ENCODE peak calls at places on chromosomes 12 and 14, in seven cellular contexts. One of them, this sample, is unnamed.

GRCh38 chr12:67540920-67541624 is 107.5 kb upstream of the DYRK2 start:
- DNase-seq in brain microvascular endothelial cell: no peak
- DNase-seq in WERI-Rb-1: no peak
- DNase-seq in NT2/D1: no peak
- DNase-seq in skeletal muscle cell: no peak
- DNase-seq in epithelial cell of esophagus: peak; percentile 90
- DNase-seq in uterus: no peak
- DNase-seq in this sample: no peak

GRCh38 chr12:90909069-90909676 is 45.8 kb downstream of the CCER1 start:
- DNase-seq in brain microvascular endothelial cell: peak; percentile 68
- DNase-seq in WERI-Rb-1: peak; percentile 59
- DNase-seq in NT2/D1: peak; percentile 22
- DNase-seq in skeletal muscle cell: no peak
- DNase-seq in epithelial cell of esophagus: peak; percentile 59
- DNase-seq in uterus: no peak
- DNase-seq in this sample: no peak

GRCh38 chr12:42960087-42960527 is 370.6 kb upstream of the PRICKLE1 start:
- DNase-seq in brain microvascular endothelial cell: no peak
- DNase-seq in WERI-Rb-1: no peak
- DNase-seq in NT2/D1: no peak
- DNase-seq in skeletal muscle cell: no peak
- DNase-seq in epithelial cell of esophagus: peak; percentile 75
- DNase-seq in uterus: no peak
- DNase-seq in this sample: no peak

GRCh38 chr12:13358391-13358905 is 161.9 kb downstream of the EMP1 start:
- DNase-seq in brain microvascular endothelial cell: no peak
- DNase-seq in WERI-Rb-1: no peak
- DNase-seq in NT2/D1: no peak
- DNase-seq in skeletal muscle cell: no peak
- DNase-seq in epithelial cell of esophagus: no peak
- DNase-seq in uterus: no peak
- DNase-seq in this sample: no peak

GRCh38 chr12:29066061-29066588 is 83.0 kb upstream of the FAR2 start:
- DNase-seq in brain microvascular endothelial cell: peak; percentile 52
- DNase-seq in WERI-Rb-1: no peak
- DNase-seq in NT2/D1: no peak
- DNase-seq in skeletal muscle cell: peak; percentile 76
- DNase-seq in epithelial cell of esophagus: peak; percentile 52
- DNase-seq in uterus: no peak
- DNase-seq in this sample: no peak

GRCh38 chr12:34376133-34376799 is 354.0 kb downstream of the ALG10 start:
- DNase-seq in brain microvascular endothelial cell: no peak
- DNase-seq in WERI-Rb-1: no peak
- DNase-seq in NT2/D1: no peak
- DNase-seq in skeletal muscle cell: no peak
- DNase-seq in epithelial cell of esophagus: no peak
- DNase-seq in uterus: no peak
- DNase-seq in this sample: no peak

GRCh38 chr14:74988131-74988530 is 14.6 kb upstream of the EIF2B2 start:
- DNase-seq in brain microvascular endothelial cell: peak; percentile 76
- DNase-seq in WERI-Rb-1: no peak
- DNase-seq in NT2/D1: no peak
- DNase-seq in skeletal muscle cell: peak; percentile 58
- DNase-seq in epithelial cell of esophagus: peak; percentile 86
- DNase-seq in uterus: no peak
- DNase-seq in this sample: no peak

GRCh38 chr12:118685983-118686607 is 295.2 kb upstream of the SRRM4 start:
- DNase-seq in brain microvascular endothelial cell: no peak
- DNase-seq in WERI-Rb-1: no peak
- DNase-seq in NT2/D1: no peak
- DNase-seq in skeletal muscle cell: no peak
- DNase-seq in epithelial cell of esophagus: no peak
- DNase-seq in uterus: no peak
- DNase-seq in this sample: no peak

GRCh38 chr12:19760611-19761010 is 321.3 kb downstream of the AEBP2 start:
- DNase-seq in brain microvascular endothelial cell: no peak
- DNase-seq in WERI-Rb-1: no peak
- DNase-seq in NT2/D1: no peak
- DNase-seq in skeletal muscle cell: no peak
- DNase-seq in epithelial cell of esophagus: no peak
- DNase-seq in uterus: no peak
- DNase-seq in this sample: no peak

GRCh38 chr14:23352506-23353432 is at the start of gene SLC22A17:
- DNase-seq in brain microvascular endothelial cell: peak; percentile 85
- DNase-seq in WERI-Rb-1: peak; percentile 84
- DNase-seq in NT2/D1: peak; percentile 78
- DNase-seq in skeletal muscle cell: peak; percentile 73
- DNase-seq in epithelial cell of esophagus: peak; percentile 74
- DNase-seq in uterus: peak; percentile 87
- DNase-seq in this sample: peak; percentile 61
- H3K4me3 ChIP-seq in brain microvascular endothelial cell: peak within 1 kb of the TSS; percentile 72
- H3K4me3 ChIP-seq in WERI-Rb-1: peak within 1 kb of the TSS; percentile 44
- H3K4me3 ChIP-seq in NT2/D1: peak within 1 kb of the TSS; percentile 71
- H3K4me3 ChIP-seq in skeletal muscle cell: peak within 1 kb of the TSS; percentile 84
- H3K4me3 ChIP-seq in epithelial cell of esophagus: peak within 1 kb of the TSS; percentile 48
- H3K4me3 ChIP-seq in uterus: peak within 1 kb of the TSS; percentile 55
- H3K4me3 ChIP-seq in this sample: peak within 1 kb of the TSS; percentile 84

DNA sequence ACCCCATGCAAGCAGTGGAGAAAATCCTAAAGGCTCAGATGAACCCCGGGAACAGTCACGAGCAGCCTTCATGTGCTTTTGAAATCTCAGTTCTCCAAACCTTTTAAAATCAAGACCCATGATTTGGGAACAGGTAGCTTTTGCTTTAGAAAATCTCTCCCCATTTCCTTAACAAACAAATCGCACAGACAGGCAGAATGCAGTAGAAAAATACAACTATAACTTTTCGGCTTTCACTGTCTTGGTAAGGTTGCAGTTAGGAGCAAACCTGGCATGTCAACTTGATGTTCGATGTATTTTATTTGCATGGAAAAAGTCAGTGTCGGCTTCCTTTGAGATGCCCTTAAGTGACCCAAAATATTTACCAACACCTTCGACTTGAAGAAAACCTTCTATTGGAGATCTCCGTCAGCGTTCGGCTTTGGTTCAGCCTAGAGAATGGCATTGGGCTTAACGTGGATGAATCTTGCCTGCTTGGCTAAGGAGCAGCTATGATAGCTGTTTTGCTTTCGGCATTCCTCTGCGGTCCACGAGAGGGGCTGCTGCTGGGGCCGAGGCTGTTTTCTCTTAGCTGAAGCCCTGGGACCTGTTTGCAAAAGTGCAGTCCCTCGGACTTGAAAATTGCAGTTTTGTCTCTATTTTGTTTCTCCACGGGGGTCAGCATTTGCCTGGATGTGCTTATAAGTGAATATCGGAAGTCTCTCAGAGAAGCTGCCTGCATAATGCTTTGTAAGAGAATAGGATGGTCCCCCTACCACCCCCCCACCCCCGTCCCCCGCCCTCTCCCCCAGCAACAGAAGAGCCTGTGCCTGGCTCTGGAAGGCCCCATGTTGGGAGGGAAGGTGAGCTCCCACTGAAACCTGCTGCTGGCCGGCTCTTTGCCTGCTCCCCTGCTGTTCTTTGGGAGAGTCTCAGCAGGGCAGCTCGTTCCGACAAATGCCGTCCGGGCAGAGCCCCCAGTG is 122.8 kb downstream of the AACS start:
- DNase-seq in brain microvascular endothelial cell: no peak
- DNase-seq in WERI-Rb-1: no peak
- DNase-seq in NT2/D1: no peak
- DNase-seq in skeletal muscle cell: no peak
- DNase-seq in epithelial cell of esophagus: no peak
- DNase-seq in uterus: no peak
- DNase-seq in this sample: no peak
- H3K4me3 ChIP-seq in brain microvascular endothelial cell: no peak overlapping the region
- H3K4me3 ChIP-seq in WERI-Rb-1: no peak overlapping the region
- H3K4me3 ChIP-seq in NT2/D1: peak overlapping the region; percentile 81
- H3K4me3 ChIP-seq in skeletal muscle cell: peak overlapping the region; percentile 61
- H3K4me3 ChIP-seq in epithelial cell of esophagus: no peak overlapping the region
- H3K4me3 ChIP-seq in uterus: no peak overlapping the region
- H3K4me3 ChIP-seq in this sample: peak overlapping the region; percentile 51

GRCh38 chr14:102321456-102322101 is 2.0 kb downstream of the ZNF839 start:
- DNase-seq in brain microvascular endothelial cell: no peak
- DNase-seq in WERI-Rb-1: no peak
- DNase-seq in NT2/D1: no peak
- DNase-seq in skeletal muscle cell: no peak
- DNase-seq in epithelial cell of esophagus: no peak
- DNase-seq in uterus: no peak
- DNase-seq in this sample: no peak

GRCh38 chr14:102320033-102320660 is 601 bp downstream of the ZNF839 start:
- DNase-seq in brain microvascular endothelial cell: peak; percentile 42
- DNase-seq in WERI-Rb-1: peak; percentile 28
- DNase-seq in NT2/D1: no peak
- DNase-seq in skeletal muscle cell: no peak
- DNase-seq in epithelial cell of esophagus: peak; percentile 45
- DNase-seq in uterus: peak; percentile 53
- DNase-seq in this sample: no peak

GRCh38 chr14:102320671-102321455 is 1.3 kb downstream of the ZNF839 start:
- DNase-seq in brain microvascular endothelial cell: no peak
- DNase-seq in WERI-Rb-1: no peak
- DNase-seq in NT2/D1: no peak
- DNase-seq in skeletal muscle cell: no peak
- DNase-seq in epithelial cell of esophagus: no peak
- DNase-seq in uterus: no peak
- DNase-seq in this sample: no peak

GRCh38 chr14:102325791-102326345 is 6.3 kb downstream of the ZNF839 start:
- DNase-seq in brain microvascular endothelial cell: no peak
- DNase-seq in WERI-Rb-1: no peak
- DNase-seq in NT2/D1: no peak
- DNase-seq in skeletal muscle cell: no peak
- DNase-seq in epithelial cell of esophagus: no peak
- DNase-seq in uterus: no peak
- DNase-seq in this sample: no peak

DNA sequence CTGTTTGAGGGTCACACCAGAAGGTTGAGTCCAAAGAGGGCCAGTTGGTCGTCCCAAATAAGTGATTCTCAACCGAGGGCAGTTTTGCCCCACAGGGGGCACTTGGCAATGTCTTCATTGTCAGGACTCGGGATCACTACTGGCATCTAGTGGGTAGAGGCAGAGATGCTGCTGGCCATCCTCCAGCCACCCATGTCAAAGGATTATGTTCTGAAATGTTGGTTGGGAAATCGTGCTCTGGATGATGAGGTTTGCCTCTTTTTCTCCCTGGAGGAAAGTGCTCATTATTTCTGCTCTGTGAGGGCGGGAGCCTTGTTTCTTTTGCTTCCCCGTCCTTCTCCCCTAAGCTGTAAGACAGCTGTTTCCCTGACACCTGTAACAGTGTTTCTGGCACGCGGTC is 3.6 kb downstream of the ZNF839 start:
- DNase-seq in brain microvascular endothelial cell: peak; percentile 79
- DNase-seq in WERI-Rb-1: peak; percentile 59
- DNase-seq in NT2/D1: no peak
- DNase-seq in skeletal muscle cell: peak; percentile 73
- DNase-seq in epithelial cell of esophagus: peak; percentile 84
- DNase-seq in uterus: peak; percentile 48
- DNase-seq in this sample: peak; percentile 77
- H3K4me3 ChIP-seq in brain microvascular endothelial cell: no peak overlapping the region
- H3K4me3 ChIP-seq in WERI-Rb-1: no peak overlapping the region
- H3K4me3 ChIP-seq in NT2/D1: no peak overlapping the region
- H3K4me3 ChIP-seq in skeletal muscle cell: no peak overlapping the region
- H3K4me3 ChIP-seq in epithelial cell of esophagus: no peak overlapping the region
- H3K4me3 ChIP-seq in uterus: no peak overlapping the region
- H3K4me3 ChIP-seq in this sample: no peak overlapping the region

GRCh38 chr14:103121846-103122577 is 1.2 kb upstream of the TNFAIP2 start:
- DNase-seq in brain microvascular endothelial cell: no peak
- DNase-seq in WERI-Rb-1: peak; percentile 64
- DNase-seq in NT2/D1: no peak
- DNase-seq in skeletal muscle cell: peak; percentile 75
- DNase-seq in epithelial cell of esophagus: peak; percentile 42
- DNase-seq in uterus: peak; percentile 94
- DNase-seq in this sample: no peak

GRCh38 chr14:103118663-103119404 is 4.4 kb upstream of the TNFAIP2 start:
- DNase-seq in brain microvascular endothelial cell: no peak
- DNase-seq in WERI-Rb-1: no peak
- DNase-seq in NT2/D1: no peak
- DNase-seq in skeletal muscle cell: no peak
- DNase-seq in epithelial cell of esophagus: no peak
- DNase-seq in uterus: no peak
- DNase-seq in this sample: no peak

GRCh38 chr14:103123128-103123633 is at the start of gene TNFAIP2:
- DNase-seq in brain microvascular endothelial cell: no peak
- DNase-seq in WERI-Rb-1: no peak
- DNase-seq in NT2/D1: no peak
- DNase-seq in skeletal muscle cell: no peak
- DNase-seq in epithelial cell of esophagus: no peak
- DNase-seq in uterus: peak; percentile 67
- DNase-seq in this sample: no peak

GRCh38 chr14:103122578-103123127 is 608 bp upstream of the TNFAIP2 start:
- DNase-seq in brain microvascular endothelial cell: no peak
- DNase-seq in WERI-Rb-1: no peak
- DNase-seq in NT2/D1: no peak
- DNase-seq in skeletal muscle cell: no peak
- DNase-seq in epithelial cell of esophagus: no peak
- DNase-seq in uterus: no peak
- DNase-seq in this sample: no peak

DNA sequence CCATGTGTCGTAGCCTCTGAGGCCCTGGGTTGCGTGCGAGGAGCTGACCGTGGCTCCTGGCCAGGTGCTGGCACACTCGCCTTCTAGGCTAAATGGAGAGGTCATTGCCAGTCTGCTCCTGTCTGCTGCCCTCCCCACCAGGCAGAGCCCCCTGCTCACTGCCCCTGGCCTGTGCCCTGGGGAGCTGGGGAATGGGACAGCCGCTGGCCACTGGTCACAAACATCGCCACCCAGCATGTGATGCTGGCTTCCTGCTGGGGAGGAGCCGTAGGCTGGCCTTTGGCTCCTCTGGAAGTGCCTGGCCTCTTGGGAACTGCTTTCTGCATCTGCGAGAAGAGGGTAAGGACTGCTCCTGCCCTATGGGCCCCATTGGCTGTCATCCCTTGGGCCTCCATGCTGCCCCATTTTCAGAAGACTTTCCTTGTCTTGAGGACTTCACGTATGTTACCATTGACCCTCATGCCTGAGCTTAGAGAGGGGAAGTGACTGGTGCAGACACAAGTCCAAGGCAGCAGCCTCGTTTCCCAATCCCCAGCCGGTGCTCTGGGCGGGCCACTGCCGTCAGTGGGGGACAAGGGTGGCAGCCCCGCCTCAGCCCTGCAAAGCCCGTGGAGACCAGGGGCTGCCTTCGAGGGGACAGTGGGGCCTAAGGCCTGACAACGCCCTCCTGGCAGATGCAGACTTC is 2.0 kb upstream of the TNFAIP2 start:
- DNase-seq in brain microvascular endothelial cell: no peak
- DNase-seq in WERI-Rb-1: no peak
- DNase-seq in NT2/D1: no peak
- DNase-seq in skeletal muscle cell: no peak
- DNase-seq in epithelial cell of esophagus: no peak
- DNase-seq in uterus: no peak
- DNase-seq in this sample: no peak
- H3K4me3 ChIP-seq in brain microvascular endothelial cell: no peak overlapping the region
- H3K4me3 ChIP-seq in WERI-Rb-1: no peak overlapping the region
- H3K4me3 ChIP-seq in NT2/D1: no peak overlapping the region
- H3K4me3 ChIP-seq in skeletal muscle cell: no peak overlapping the region
- H3K4me3 ChIP-seq in epithelial cell of esophagus: no peak overlapping the region
- H3K4me3 ChIP-seq in uterus: no peak overlapping the region
- H3K4me3 ChIP-seq in this sample: no peak overlapping the region

GRCh38 chr12:69044887-69045286 is 111.9 kb upstream of the CPM start:
- DNase-seq in brain microvascular endothelial cell: no peak
- DNase-seq in WERI-Rb-1: no peak
- DNase-seq in NT2/D1: no peak
- DNase-seq in skeletal muscle cell: no peak
- DNase-seq in epithelial cell of esophagus: peak; percentile 76
- DNase-seq in uterus: no peak
- DNase-seq in this sample: no peak
- H3K4me3 ChIP-seq in brain microvascular endothelial cell: no peak overlapping the region
- H3K4me3 ChIP-seq in WERI-Rb-1: no peak overlapping the region
- H3K4me3 ChIP-seq in NT2/D1: no peak overlapping the region
- H3K4me3 ChIP-seq in skeletal muscle cell: no peak overlapping the region
- H3K4me3 ChIP-seq in epithelial cell of esophagus: no peak overlapping the region
- H3K4me3 ChIP-seq in uterus: no peak overlapping the region
- H3K4me3 ChIP-seq in this sample: no peak overlapping the region

This sample was measured in AG09309.